ENCODE peak calls at places on chromosomes 3 and 15, in eight cellular contexts. U is HFF-Myc, L is prostate gland, R is Peyer's patch, W is fibroblast of pulmonary artery, E is neural progenitor cell, T is tibial artery, I is uterus. A is an unnamed sample.

GRCh38 chr3:30649572-30650310 is 43.3 kb downstream of the TGFBR2 start:
- DNase-seq in U (no peak), L (no peak), T (no peak), W (peak), E (no peak), R (no peak), I (no peak), A (peak)

GRCh38 chr15:78061963-78062427 is 15.5 kb downstream of the TBC1D2B start:
- DNase-seq in T (no peak), I (no peak), U (no peak), L (no peak), E (no peak), R (no peak), W (peak), A (peak)

GRCh38 chr3:8730641-8731040 is 3.0 kb upstream of the CAV3 start:
- DNase-seq in R (no peak), I (no peak), L (no peak), E (no peak), T (no peak), U (no peak), W (peak), A (peak)

GRCh38 chr3:15498461-15499214 is 22.9 kb downstream of the COLQ start:
- DNase-seq in E (no peak), R (no peak), T (no peak), W (no peak), U (no peak), L (no peak), I (no peak), A (peak)

GRCh38 chr15:42101861-42102260 is 7.5 kb upstream of the PLA2G4D start:
- DNase-seq in U (no peak), W (no peak), E (no peak), I (no peak), T (no peak), R (no peak), L (no peak), A (peak)

GRCh38 chr3:145776782-145777408 is 384.1 kb downstream of the PLOD2 start:
- DNase-seq in R (no peak), W (peak), T (no peak), U (peak), E (peak), I (no peak), L (peak), A (peak)

GRCh38 chr15:31267161-31268107 is 59.2 kb upstream of the KLF13 start:
- DNase-seq in L (peak), R (peak), W (no peak), I (no peak), T (peak), U (no peak), E (peak), A (no peak)

GRCh38 chr15:83692820-83693581 is 39.1 kb downstream of the ADAMTSL3 start:
- DNase-seq in T (no peak), I (peak), L (no peak), E (no peak), W (no peak), R (no peak), U (no peak), A (no peak)

GRCh38 chr15:88258021-88258641 is 1.6 kb upstream of the NTRK3 start:
- DNase-seq in L (no peak), R (no peak), W (peak), E (peak), T (peak), I (no peak), U (no peak), A (peak)

GRCh38 chr15:42364529-42364928 is 5.2 kb downstream of the CAPN3 start:
- DNase-seq in T (no peak), E (no peak), R (no peak), W (peak), U (no peak), L (peak), I (no peak), A (peak)

GRCh38 chr3:132535575-132536441 is 61.3 kb upstream of the ACKR4 start:
- DNase-seq in I (peak), U (peak), T (peak), W (peak), L (peak), E (peak), R (peak), A (peak)

GRCh38 chr15:68784206-68784605 is 36.5 kb downstream of the ANP32A start:
- DNase-seq in I (no peak), W (no peak), T (no peak), R (no peak), U (no peak), L (no peak), E (no peak), A (no peak)

GRCh38 chr3:5160926-5161858 is 26.3 kb upstream of the EDEM1 start:
- DNase-seq in T (no peak), E (no peak), R (no peak), U (no peak), I (no peak), L (no peak), W (peak), A (no peak)

GRCh38 chr15:75024102-75024636 is 779 bp downstream of the PPCDC start:
- DNase-seq in E (peak), I (no peak), W (peak), R (no peak), U (no peak), L (no peak), T (no peak), A (peak)

DNA sequence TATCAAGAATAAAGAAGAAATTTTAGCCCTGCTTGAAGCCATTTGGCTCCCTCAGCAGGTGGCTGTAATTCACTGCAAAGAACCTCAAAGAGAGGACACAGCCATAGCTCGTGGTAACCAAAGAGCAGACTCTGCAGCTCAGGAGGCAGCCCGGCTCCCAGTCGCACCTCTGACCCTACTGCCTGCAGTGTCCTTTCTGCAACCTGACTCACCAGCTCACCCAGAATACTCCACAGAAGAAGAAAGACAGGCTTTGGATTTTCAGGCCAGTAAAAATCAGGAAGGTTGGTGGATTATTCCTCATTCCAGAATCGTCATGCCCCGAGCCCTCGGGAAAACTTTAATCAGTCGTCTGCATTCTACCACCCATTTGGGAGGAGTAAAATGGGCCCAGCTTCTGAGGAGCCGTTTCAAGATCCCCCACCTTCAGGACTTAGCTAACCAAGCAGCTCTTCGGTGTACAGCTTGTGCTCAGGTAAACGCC is 38.6 kb downstream of the ZBTB11 start:
- DNase-seq in I (no peak), R (no peak), E (peak), L (no peak), W (no peak), T (no peak), U (no peak), A (no peak)
- TF ChIP-seq CTCF in I (no peak), R (no peak), E (no peak), L (no peak), W (no peak), T (no peak), U (no peak), A (no peak)

GRCh38 chr3:137763594-137763938 is 549 bp upstream of the SOX14 start:
- DNase-seq in W (no peak), T (no peak), L (no peak), R (no peak), U (no peak), E (peak), I (no peak), A (no peak)
- H3K4me3 ChIP-seq in W (no peak), T (no peak), L (peak), R (peak), U (no peak), E (peak), I (no peak), A (no peak)

GRCh38 chr3:67529337-67529736 is 125.1 kb downstream of the SUCLG2 start:
- DNase-seq in E (no peak), T (no peak), U (no peak), I (no peak), L (no peak), W (no peak), R (no peak), A (no peak)
- TF ChIP-seq CTCF in E (no peak), T (no peak), U (no peak), I (no peak), L (no peak), W (no peak), R (peak), A (no peak)

DNA sequence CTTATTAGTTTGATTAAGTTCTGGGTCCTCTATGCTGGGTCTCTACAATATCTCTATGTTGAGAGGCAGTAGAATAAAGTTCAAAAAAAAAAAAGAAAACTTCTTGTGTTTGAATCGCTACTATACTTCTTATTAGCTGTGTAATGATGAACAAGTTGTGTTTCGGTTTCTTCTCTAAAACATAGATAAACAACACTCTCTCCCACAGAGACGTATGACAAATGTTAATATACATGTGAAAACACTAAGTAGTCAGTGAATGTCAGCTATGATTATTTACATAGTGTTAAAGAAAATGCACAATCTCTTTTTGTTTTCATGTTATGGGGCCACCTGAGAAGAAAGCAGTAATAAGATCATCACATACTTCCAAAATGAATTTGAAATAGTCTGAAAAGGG is 45.3 kb downstream of the ACAP2 start:
- DNase-seq in I (no peak), R (no peak), U (no peak), T (no peak), L (no peak), W (no peak), E (no peak), A (no peak)
- H3K4me3 ChIP-seq in I (no peak), R (no peak), U (no peak), T (no peak), L (no peak), W (no peak), E (no peak), A (no peak)

A was measured in AG10803.